ENCODE peak calls at places on chromosomes 5 and 9, in ten cellular contexts. H is aorta; F is MCF 10A; U is ELR; A is RCC 7860; G is cardiac fibroblast; S is stimulated activated CD4-positive, alpha-beta T cell treated with anti-CD3 and anti-CD28 coated beads, Interleukin-15, amount 100 ng/mL, for 1 hour; N is foreskin fibroblast; K is kidney tubule cell; L is substantia nigra. Q is an unnamed sample.

GRCh38 chr9:96218821-96219614 is 83.0 kb downstream of the HSD17B3 start:
- DNase-seq in H (peak; percentile 78), F (no peak), U (no peak), A (no peak), G (no peak), S (no peak), N (no peak), K (peak; percentile 4), L (no peak), Q (no peak)

GRCh38 chr9:128321879-128322341 is 337 bp downstream of the TRUB2 start:
- DNase-seq in H (no peak), F (no peak), U (no peak), A (no peak), G (no peak), S (no peak), N (no peak), K (no peak), L (no peak), Q (no peak)

GRCh38 chr5:75337366-75338021 is 474 bp downstream of the HMGCR start:
- DNase-seq in H (peak; percentile 84), F (peak; percentile 24), U (peak; percentile 50), A (no peak), G (peak; percentile 23), S (no peak), N (peak; percentile 35), K (peak; percentile 29), L (peak; percentile 52), Q (peak; percentile 7)

GRCh38 chr5:177997846-177998245 is 1.8 kb upstream of the PROP1 start:
- DNase-seq in H (no peak), F (no peak), U (no peak), A (no peak), G (no peak), S (no peak), N (no peak), K (no peak), L (no peak), Q (no peak)

GRCh38 chr5:72255237-72255636 is 64.8 kb downstream of the MRPS27 start:
- DNase-seq in H (no peak), F (no peak), U (no peak), A (no peak), G (no peak), S (no peak), N (no peak), K (no peak), L (no peak), Q (no peak)

GRCh38 chr5:150609843-150610584 is 30.4 kb upstream of the SYNPO start:
- DNase-seq in H (peak; percentile 90), F (no peak), U (no peak), A (no peak), G (no peak), S (no peak), N (no peak), K (no peak), L (peak; percentile 33), Q (no peak)

GRCh38 chr5:91219141-91219802 is 163.8 kb downstream of the ARRDC3 start:
- DNase-seq in H (no peak), F (peak; percentile 93), U (peak; percentile 12), A (no peak), G (peak; percentile 92), S (no peak), N (peak; percentile 86), K (peak; percentile 37), L (no peak), Q (no peak)

GRCh38 chr5:168128556-168128955 is 162.9 kb upstream of the WWC1 start:
- DNase-seq in H (no peak), F (no peak), U (no peak), A (no peak), G (no peak), S (no peak), N (no peak), K (no peak), L (no peak), Q (no peak)

GRCh38 chr5:3386676-3387075 is 209.0 kb upstream of the IRX1 start:
- DNase-seq in H (no peak), F (no peak), U (no peak), A (no peak), G (no peak), S (no peak), N (no peak), K (no peak), L (no peak), Q (no peak)

GRCh38 chr5:162956570-162956969 is 480.8 kb upstream of the CCNG1 start:
- DNase-seq in H (no peak), F (no peak), U (no peak), A (no peak), G (no peak), S (no peak), N (no peak), K (no peak), L (no peak), Q (no peak)

GRCh38 chr9:93909242-93909616 is 45.9 kb downstream of the BARX1 start:
- DNase-seq in H (peak; percentile 34), F (no peak), U (no peak), A (no peak), G (no peak), S (no peak), N (no peak), K (no peak), L (no peak), Q (no peak)

GRCh38 chr9:100126423-100126822 is 27.4 kb downstream of the INVS start:
- DNase-seq in H (no peak), F (no peak), U (no peak), A (no peak), G (no peak), S (no peak), N (no peak), K (no peak), L (no peak), Q (no peak)

GRCh38 chr5:71821029-71821428 is 102.0 kb downstream of the CARTPT start:
- DNase-seq in H (no peak), F (no peak), U (no peak), A (no peak), G (no peak), S (no peak), N (no peak), K (no peak), L (no peak), Q (no peak)

GRCh38 chr5:17185776-17186175 is 31.7 kb upstream of the BASP1 start:
- DNase-seq in H (no peak), F (peak; percentile 83), U (peak; percentile 86), A (peak; percentile 48), G (peak; percentile 96), S (no peak), N (peak; percentile 93), K (no peak), L (no peak), Q (peak; percentile 85)

GRCh38 chr5:133930061-133930823 is 38.2 kb downstream of the C5orf15 start:
- DNase-seq in H (peak; percentile 91), F (peak; percentile 20), U (no peak), A (no peak), G (peak; percentile 58), S (peak; percentile 50), N (peak; percentile 56), K (no peak), L (no peak), Q (peak; percentile 75)

GRCh38 chr5:83095973-83096539 is 18.7 kb downstream of the XRCC4 start:
- DNase-seq in H (peak; percentile 59), F (peak; percentile 79), U (peak; percentile 92), A (peak; percentile 58), G (peak; percentile 83), S (no peak), N (peak; percentile 92), K (peak; percentile 84), L (no peak), Q (peak; percentile 91)

GRCh38 chr9:81150016-81150625 is 539.2 kb downstream of the TLE1 start:
- DNase-seq in H (no peak), F (no peak), U (no peak), A (no peak), G (no peak), S (no peak), N (peak; percentile 36), K (no peak), L (no peak), Q (no peak)

GRCh38 chr5:57209316-57210040 is 35.6 kb downstream of the GPBP1 start:
- DNase-seq in H (no peak), F (no peak), U (peak; percentile 31), A (no peak), G (peak; percentile 30), S (no peak), N (peak; percentile 27), K (peak; percentile 39), L (no peak), Q (no peak)

GRCh38 chr9:20243866-20244647 is 378.2 kb downstream of the MLLT3 start:
- DNase-seq in H (no peak), F (no peak), U (no peak), A (no peak), G (no peak), S (no peak), N (no peak), K (no peak), L (no peak), Q (no peak)

GRCh38 chr5:104412649-104413240 is 850.2 kb upstream of the NUDT12 start:
- DNase-seq in H (no peak), F (peak; percentile 58), U (peak; percentile 23), A (peak; percentile 14), G (peak; percentile 23), S (no peak), N (peak; percentile 23), K (peak; percentile 51), L (no peak), Q (peak; percentile 3)

GRCh38 chr5:96463106-96463505 is 30.1 kb upstream of the PCSK1 start:
- DNase-seq in H (no peak), F (peak; percentile 64), U (no peak), A (no peak), G (no peak), S (no peak), N (peak; percentile 59), K (no peak), L (no peak), Q (no peak)

GRCh38 chr9:127417130-127418036 is 6.8 kb upstream of the ZNF79 start:
- DNase-seq in H (no peak), F (peak; percentile 94), U (peak; percentile 95), A (no peak), G (no peak), S (no peak), N (peak; percentile 95), K (no peak), L (no peak), Q (peak; percentile 52)

GRCh38 chr5:179323026-179323571 is 22.2 kb downstream of the ADAMTS2 start:
- DNase-seq in H (peak; percentile 67), F (no peak), U (no peak), A (no peak), G (no peak), S (no peak), N (no peak), K (no peak), L (no peak), Q (no peak)

GRCh38 chr5:107572800-107573368 is 97.9 kb downstream of the EFNA5 start:
- DNase-seq in H (no peak), F (no peak), U (no peak), A (no peak), G (no peak), S (no peak), N (peak; percentile 20), K (no peak), L (no peak), Q (no peak)